ENCODE peak calls at places on chromosomes 11 and 22, in four cellular contexts. T is endothelial cell, Q is left ventricle myocardium superior, L is fibroblast of lung. P is an unnamed sample.

GRCh38 chr11:120125005-120125404 is 12.9 kb downstream of the TRIM29 start:
- DNase-seq in T (no peak), Q (no peak), L (peak; percentile 29), P (peak; percentile 69)

GRCh38 chr22:29343313-29343805 is 27.9 kb upstream of the RASL10A start:
- DNase-seq in T (no peak), Q (peak; percentile 86), L (peak; percentile 81), P (no peak)

GRCh38 chr11:73991471-73992006 is 8.9 kb upstream of the UCP2 start:
- DNase-seq in T (no peak), Q (no peak), L (no peak), P (no peak)

GRCh38 chr11:61059260-61059752 is 43.0 kb upstream of the CD5 start:
- DNase-seq in T (no peak), Q (no peak), L (no peak), P (peak; percentile 25)

GRCh38 chr22:38403806-38404205 is 51.2 kb downstream of the KCNJ4 start:
- DNase-seq in T (no peak), Q (no peak), L (peak; percentile 80), P (no peak)

GRCh38 chr11:1111545-1112212 is 37.0 kb downstream of the MUC2 start:
- DNase-seq in T (no peak), Q (peak; percentile 12), L (no peak), P (no peak)

GRCh38 chr11:94528551-94528950 is 15.2 kb upstream of the FUT4 start:
- DNase-seq in T (no peak), Q (no peak), L (peak; percentile 29), P (no peak)

GRCh38 chr11:47503227-47503626 is 49.7 kb downstream of the CELF1 start:
- DNase-seq in T (no peak), Q (no peak), L (no peak), P (no peak)

GRCh38 chr11:68312780-68313573 is 586 bp downstream of the LRP5 start:
- DNase-seq in T (no peak), Q (no peak), L (peak; percentile 27), P (peak; percentile 72)

GRCh38 chr11:1304376-1304775 is 5.1 kb downstream of the TOLLIP start:
- DNase-seq in T (no peak), Q (no peak), L (peak; percentile 10), P (peak; percentile 13)

GRCh38 chr11:116037851-116038250 is 533.6 kb upstream of the CADM1 start:
- DNase-seq in T (no peak), Q (no peak), L (peak; percentile 41), P (no peak)

GRCh38 chr22:36415415-36416168 is 27.8 kb upstream of the MYH9 start:
- DNase-seq in T (no peak), Q (no peak), L (no peak), P (no peak)

GRCh38 chr11:129374993-129375721 is 491 bp upstream of the BARX2 start:
- DNase-seq in T (peak; percentile 43), Q (peak; percentile 30), L (peak; percentile 16), P (no peak)

GRCh38 chr11:113048820-113049555 is 87.8 kb downstream of the NCAM1 start:
- DNase-seq in T (no peak), Q (no peak), L (peak; percentile 71), P (no peak)

GRCh38 chr11:70825893-70826540 is 426.4 kb downstream of the SHANK2 start:
- DNase-seq in T (no peak), Q (no peak), L (no peak), P (no peak)

GRCh38 chr22:23562186-23562585 is 17.9 kb downstream of the IGLL1 start:
- DNase-seq in T (no peak), Q (no peak), L (no peak), P (no peak)

GRCh38 chr11:44744160-44744559 is 17.4 kb downstream of the TSPAN18 start:
- DNase-seq in T (no peak), Q (no peak), L (no peak), P (no peak)

GRCh38 chr11:67545280-67545679 is 22.0 kb upstream of the CABP2 start:
- DNase-seq in T (no peak), Q (peak; percentile 85), L (no peak), P (peak; percentile 66)

GRCh38 chr22:46416537-46417267 is 81.2 kb downstream of the TRMU start:
- DNase-seq in T (no peak), Q (no peak), L (peak; percentile 96), P (no peak)

GRCh38 chr11:68256331-68256741 is 15.4 kb downstream of the C11orf24 start:
- DNase-seq in T (no peak), Q (peak; percentile 57), L (no peak), P (no peak)

GRCh38 chr22:50544078-50544745 is 1.5 kb upstream of the KLHDC7B start:
- DNase-seq in T (peak; percentile 88), Q (peak; percentile 89), L (peak; percentile 55), P (peak; percentile 82)

GRCh38 chr11:121929581-121929980 is 186.4 kb downstream of the BLID start:
- DNase-seq in T (no peak), Q (peak; percentile 42), L (peak; percentile 82), P (no peak)

GRCh38 chr11:129316781-129317180 is 58.9 kb upstream of the BARX2 start:
- DNase-seq in T (no peak), Q (no peak), L (no peak), P (no peak)

GRCh38 chr11:17683378-17684161 is 35.8 kb upstream of the MYOD1 start:
- DNase-seq in T (no peak), Q (no peak), L (peak; percentile 93), P (no peak)

GRCh38 chr11:123188508-123189165 is 6.4 kb downstream of the CLMP start:
- DNase-seq in T (no peak), Q (no peak), L (peak; percentile 86), P (no peak)

GRCh38 chr11:5684627-5685362 is at the start of gene TRIM5:
- DNase-seq in T (peak; percentile 78), Q (peak; percentile 84), L (peak; percentile 98), P (peak; percentile 94)

GRCh38 chr22:43820671-43821305 is 8.7 kb upstream of the EFCAB6 start:
- DNase-seq in T (no peak), Q (no peak), L (no peak), P (no peak)

GRCh38 chr11:13606701-13607100 is 61.8 kb upstream of the FAR1 start:
- DNase-seq in T (no peak), Q (no peak), L (no peak), P (no peak)

GRCh38 chr11:11967669-11968510 is 40.5 kb downstream of the DKK3 start:
- DNase-seq in T (no peak), Q (no peak), L (no peak), P (no peak)

GRCh38 chr11:69705246-69705856 is 1.5 kb upstream of the FGF19 start:
- DNase-seq in T (no peak), Q (no peak), L (no peak), P (no peak)

GRCh38 chr11:103927535-103927934 is 108.9 kb upstream of the DDI1 start:
- DNase-seq in T (no peak), Q (no peak), L (no peak), P (no peak)